ENCODE peak calls at places on chromosomes 13 and 19, in five cellular contexts. G is dorsolateral prefrontal cortex; Q is mesenchymal stem cell; R is activated naive CD8-positive, alpha-beta T cell treated with anti-CD3 and anti-CD28 coated beads, Interleukin-2, amount 50 U/mL, for 24 hours; W is endothelial cell of umbilical vein. I is an unnamed sample.

GRCh38 chr13:94154362-94154761 is 325.1 kb downstream of the DCT start:
- DNase-seq in Q (no peak), G (no peak), W (no peak), R (no peak), I (peak; percentile 66)

GRCh38 chr19:23526302-23526701 is 131.0 kb upstream of the ZNF91 start:
- DNase-seq in G (no peak), W (no peak), R (no peak), Q (no peak), I (no peak)

GRCh38 chr13:60453490-60453889 is 56.5 kb downstream of the TDRD3 start:
- DNase-seq in Q (no peak), W (no peak), G (no peak), R (no peak), I (no peak)

GRCh38 chr19:57706346-57706745 is 2.7 kb downstream of the ZNF154 start:
- DNase-seq in G (no peak), Q (no peak), R (no peak), W (no peak), I (no peak)

GRCh38 chr13:27309967-27310598 is 39.5 kb downstream of the RASL11A start:
- DNase-seq in R (no peak), W (no peak), Q (peak; percentile 41), G (no peak), I (no peak)

GRCh38 chr19:53875602-53876340 is 6.2 kb upstream of the PRKCG start:
- DNase-seq in G (no peak), R (no peak), W (no peak), Q (peak; percentile 46), I (no peak)

GRCh38 chr19:3981736-3982681 is 3.3 kb downstream of the EEF2 start:
- DNase-seq in G (no peak), Q (no peak), R (no peak), W (no peak), I (peak; percentile 4)

GRCh38 chr13:72960541-72960940 is 98.3 kb upstream of the KLF5 start:
- DNase-seq in R (no peak), W (no peak), G (no peak), Q (no peak), I (no peak)

GRCh38 chr13:52162279-52163101 is 3.1 kb upstream of the NEK3 start:
- DNase-seq in G (no peak), R (no peak), W (peak; percentile 94), Q (peak; percentile 53), I (no peak)

GRCh38 chr13:25848822-25849740 is 202.7 kb downstream of the SHISA2 start:
- DNase-seq in R (no peak), Q (no peak), W (no peak), G (no peak), I (no peak)

GRCh38 chr19:1421958-1422305 is 14.5 kb downstream of the DAZAP1 start:
- DNase-seq in G (no peak), Q (no peak), R (no peak), W (no peak), I (no peak)

GRCh38 chr19:49331616-49332055 is 3.6 kb upstream of the CD37 start:
- DNase-seq in R (peak; percentile 51), W (peak; percentile 40), Q (peak; percentile 44), G (peak; percentile 47), I (peak; percentile 65)

GRCh38 chr19:15223649-15224371 is 8.4 kb downstream of the EPHX3 start:
- DNase-seq in Q (peak; percentile 36), R (no peak), G (no peak), W (no peak), I (no peak)

GRCh38 chr13:40794414-40795368 is 5.3 kb downstream of the SLC25A15 start:
- DNase-seq in Q (no peak), G (no peak), W (no peak), R (peak; percentile 42), I (no peak)

GRCh38 chr19:7528522-7529245 is 6.3 kb downstream of the MCOLN1 start:
- DNase-seq in G (no peak), R (no peak), Q (no peak), W (no peak), I (no peak)

GRCh38 chr19:45340232-45340898 is at the start of gene KLC3:
- DNase-seq in G (no peak), Q (no peak), R (peak; percentile 44), W (no peak), I (no peak)

GRCh38 chr19:19459707-19460251 is 54.3 kb downstream of the GATAD2A start:
- DNase-seq in R (peak; percentile 66), Q (peak; percentile 89), G (no peak), W (peak; percentile 73), I (peak; percentile 73)

GRCh38 chr19:4567584-4568071 is 8.1 kb upstream of the SEMA6B start:
- DNase-seq in R (peak; percentile 76), G (peak; percentile 36), W (peak; percentile 91), Q (peak; percentile 41), I (peak; percentile 79)